ENCODE peak calls at places on chromosomes 5 and 9, in nine cellular contexts. One of them, this sample, is unnamed.

GRCh38 chr9:86816868-86817267 is 130.4 kb downstream of the GAS1 start:
- DNase-seq in activated CD8-positive, alpha-beta memory T cell treated with anti-CD3 and anti-CD28 coated beads for 24 hours: no peak
- DNase-seq in midbrain: no peak
- DNase-seq in mucosa of descending colon: no peak
- DNase-seq in stimulated activated CD4-positive, alpha-beta T cell treated with anti-CD3 and anti-CD28 coated beads, Interleukin-15, amount 100 ng/mL, for 24 hours: no peak
- DNase-seq in NCI-H2171 treated with DMSO at 0.1 percent for 48 hours: no peak
- DNase-seq in stimulated activated CD8-positive, alpha-beta memory T cell treated with anti-CD3 and anti-CD28 coated beads, Interleukin-4, amount 100 ng/mL, for 1 hour: no peak
- DNase-seq in CD8-positive, alpha-beta memory T cell: no peak
- DNase-seq in neural progenitor cell: no peak
- DNase-seq in this sample: no peak

GRCh38 chr9:19371942-19372341 is 8.1 kb downstream of the RPS6 start:
- DNase-seq in activated CD8-positive, alpha-beta memory T cell treated with anti-CD3 and anti-CD28 coated beads for 24 hours: no peak
- DNase-seq in midbrain: no peak
- DNase-seq in mucosa of descending colon: no peak
- DNase-seq in stimulated activated CD4-positive, alpha-beta T cell treated with anti-CD3 and anti-CD28 coated beads, Interleukin-15, amount 100 ng/mL, for 24 hours: no peak
- DNase-seq in NCI-H2171 treated with DMSO at 0.1 percent for 48 hours: peak
- DNase-seq in stimulated activated CD8-positive, alpha-beta memory T cell treated with anti-CD3 and anti-CD28 coated beads, Interleukin-4, amount 100 ng/mL, for 1 hour: no peak
- DNase-seq in CD8-positive, alpha-beta memory T cell: no peak
- DNase-seq in neural progenitor cell: no peak
- DNase-seq in this sample: peak

GRCh38 chr9:98002808-98003207 is 19.7 kb downstream of the ANP32B start:
- DNase-seq in activated CD8-positive, alpha-beta memory T cell treated with anti-CD3 and anti-CD28 coated beads for 24 hours: no peak
- DNase-seq in midbrain: no peak
- DNase-seq in mucosa of descending colon: no peak
- DNase-seq in stimulated activated CD4-positive, alpha-beta T cell treated with anti-CD3 and anti-CD28 coated beads, Interleukin-15, amount 100 ng/mL, for 24 hours: no peak
- DNase-seq in NCI-H2171 treated with DMSO at 0.1 percent for 48 hours: peak
- DNase-seq in stimulated activated CD8-positive, alpha-beta memory T cell treated with anti-CD3 and anti-CD28 coated beads, Interleukin-4, amount 100 ng/mL, for 1 hour: no peak
- DNase-seq in CD8-positive, alpha-beta memory T cell: no peak
- DNase-seq in neural progenitor cell: no peak
- DNase-seq in this sample: no peak

GRCh38 chr5:171937351-171937750 is 69.1 kb downstream of the FBXW11 start:
- DNase-seq in activated CD8-positive, alpha-beta memory T cell treated with anti-CD3 and anti-CD28 coated beads for 24 hours: no peak
- DNase-seq in midbrain: no peak
- DNase-seq in mucosa of descending colon: no peak
- DNase-seq in stimulated activated CD4-positive, alpha-beta T cell treated with anti-CD3 and anti-CD28 coated beads, Interleukin-15, amount 100 ng/mL, for 24 hours: no peak
- DNase-seq in NCI-H2171 treated with DMSO at 0.1 percent for 48 hours: no peak
- DNase-seq in stimulated activated CD8-positive, alpha-beta memory T cell treated with anti-CD3 and anti-CD28 coated beads, Interleukin-4, amount 100 ng/mL, for 1 hour: no peak
- DNase-seq in CD8-positive, alpha-beta memory T cell: no peak
- DNase-seq in neural progenitor cell: no peak
- DNase-seq in this sample: no peak

GRCh38 chr9:99602854-99603253 is 218.8 kb upstream of the NR4A3 start:
- DNase-seq in activated CD8-positive, alpha-beta memory T cell treated with anti-CD3 and anti-CD28 coated beads for 24 hours: no peak
- DNase-seq in midbrain: no peak
- DNase-seq in mucosa of descending colon: no peak
- DNase-seq in stimulated activated CD4-positive, alpha-beta T cell treated with anti-CD3 and anti-CD28 coated beads, Interleukin-15, amount 100 ng/mL, for 24 hours: no peak
- DNase-seq in NCI-H2171 treated with DMSO at 0.1 percent for 48 hours: no peak
- DNase-seq in stimulated activated CD8-positive, alpha-beta memory T cell treated with anti-CD3 and anti-CD28 coated beads, Interleukin-4, amount 100 ng/mL, for 1 hour: no peak
- DNase-seq in CD8-positive, alpha-beta memory T cell: no peak
- DNase-seq in neural progenitor cell: no peak
- DNase-seq in this sample: no peak

GRCh38 chr5:174617910-174618309 is 106.5 kb upstream of the MSX2 start:
- DNase-seq in activated CD8-positive, alpha-beta memory T cell treated with anti-CD3 and anti-CD28 coated beads for 24 hours: no peak
- DNase-seq in midbrain: no peak
- DNase-seq in mucosa of descending colon: no peak
- DNase-seq in stimulated activated CD4-positive, alpha-beta T cell treated with anti-CD3 and anti-CD28 coated beads, Interleukin-15, amount 100 ng/mL, for 24 hours: no peak
- DNase-seq in NCI-H2171 treated with DMSO at 0.1 percent for 48 hours: no peak
- DNase-seq in stimulated activated CD8-positive, alpha-beta memory T cell treated with anti-CD3 and anti-CD28 coated beads, Interleukin-4, amount 100 ng/mL, for 1 hour: no peak
- DNase-seq in CD8-positive, alpha-beta memory T cell: no peak
- DNase-seq in neural progenitor cell: no peak
- DNase-seq in this sample: no peak

GRCh38 chr9:137058651-137059234 is 4.9 kb upstream of the ENTPD2 start:
- DNase-seq in activated CD8-positive, alpha-beta memory T cell treated with anti-CD3 and anti-CD28 coated beads for 24 hours: no peak
- DNase-seq in midbrain: no peak
- DNase-seq in mucosa of descending colon: no peak
- DNase-seq in stimulated activated CD4-positive, alpha-beta T cell treated with anti-CD3 and anti-CD28 coated beads, Interleukin-15, amount 100 ng/mL, for 24 hours: no peak
- DNase-seq in NCI-H2171 treated with DMSO at 0.1 percent for 48 hours: peak
- DNase-seq in stimulated activated CD8-positive, alpha-beta memory T cell treated with anti-CD3 and anti-CD28 coated beads, Interleukin-4, amount 100 ng/mL, for 1 hour: no peak
- DNase-seq in CD8-positive, alpha-beta memory T cell: no peak
- DNase-seq in neural progenitor cell: no peak
- DNase-seq in this sample: no peak

GRCh38 chr9:19939890-19940289 is 151.1 kb upstream of the SLC24A2 start:
- DNase-seq in activated CD8-positive, alpha-beta memory T cell treated with anti-CD3 and anti-CD28 coated beads for 24 hours: no peak
- DNase-seq in midbrain: no peak
- DNase-seq in mucosa of descending colon: no peak
- DNase-seq in stimulated activated CD4-positive, alpha-beta T cell treated with anti-CD3 and anti-CD28 coated beads, Interleukin-15, amount 100 ng/mL, for 24 hours: no peak
- DNase-seq in NCI-H2171 treated with DMSO at 0.1 percent for 48 hours: no peak
- DNase-seq in stimulated activated CD8-positive, alpha-beta memory T cell treated with anti-CD3 and anti-CD28 coated beads, Interleukin-4, amount 100 ng/mL, for 1 hour: no peak
- DNase-seq in CD8-positive, alpha-beta memory T cell: no peak
- DNase-seq in neural progenitor cell: no peak
- DNase-seq in this sample: no peak

GRCh38 chr5:149667084-149667826 is 62.9 kb upstream of the PPARGC1B start:
- DNase-seq in activated CD8-positive, alpha-beta memory T cell treated with anti-CD3 and anti-CD28 coated beads for 24 hours: peak
- DNase-seq in midbrain: no peak
- DNase-seq in mucosa of descending colon: no peak
- DNase-seq in stimulated activated CD4-positive, alpha-beta T cell treated with anti-CD3 and anti-CD28 coated beads, Interleukin-15, amount 100 ng/mL, for 24 hours: peak
- DNase-seq in NCI-H2171 treated with DMSO at 0.1 percent for 48 hours: peak
- DNase-seq in stimulated activated CD8-positive, alpha-beta memory T cell treated with anti-CD3 and anti-CD28 coated beads, Interleukin-4, amount 100 ng/mL, for 1 hour: no peak
- DNase-seq in CD8-positive, alpha-beta memory T cell: no peak
- DNase-seq in neural progenitor cell: peak
- DNase-seq in this sample: peak

GRCh38 chr9:22454021-22454420 is 7.4 kb downstream of the DMRTA1 start:
- DNase-seq in activated CD8-positive, alpha-beta memory T cell treated with anti-CD3 and anti-CD28 coated beads for 24 hours: no peak
- DNase-seq in midbrain: no peak
- DNase-seq in mucosa of descending colon: no peak
- DNase-seq in stimulated activated CD4-positive, alpha-beta T cell treated with anti-CD3 and anti-CD28 coated beads, Interleukin-15, amount 100 ng/mL, for 24 hours: no peak
- DNase-seq in NCI-H2171 treated with DMSO at 0.1 percent for 48 hours: no peak
- DNase-seq in stimulated activated CD8-positive, alpha-beta memory T cell treated with anti-CD3 and anti-CD28 coated beads, Interleukin-4, amount 100 ng/mL, for 1 hour: no peak
- DNase-seq in CD8-positive, alpha-beta memory T cell: no peak
- DNase-seq in neural progenitor cell: no peak
- DNase-seq in this sample: no peak

GRCh38 chr9:108150736-108151135 is 661.2 kb upstream of the KLF4 start:
- DNase-seq in activated CD8-positive, alpha-beta memory T cell treated with anti-CD3 and anti-CD28 coated beads for 24 hours: no peak
- DNase-seq in midbrain: no peak
- DNase-seq in mucosa of descending colon: no peak
- DNase-seq in stimulated activated CD4-positive, alpha-beta T cell treated with anti-CD3 and anti-CD28 coated beads, Interleukin-15, amount 100 ng/mL, for 24 hours: no peak
- DNase-seq in NCI-H2171 treated with DMSO at 0.1 percent for 48 hours: no peak
- DNase-seq in stimulated activated CD8-positive, alpha-beta memory T cell treated with anti-CD3 and anti-CD28 coated beads, Interleukin-4, amount 100 ng/mL, for 1 hour: no peak
- DNase-seq in CD8-positive, alpha-beta memory T cell: no peak
- DNase-seq in neural progenitor cell: no peak
- DNase-seq in this sample: no peak

GRCh38 chr5:73186976-73187375 is 14.0 kb downstream of the TMEM174 start:
- DNase-seq in activated CD8-positive, alpha-beta memory T cell treated with anti-CD3 and anti-CD28 coated beads for 24 hours: no peak
- DNase-seq in midbrain: no peak
- DNase-seq in mucosa of descending colon: no peak
- DNase-seq in stimulated activated CD4-positive, alpha-beta T cell treated with anti-CD3 and anti-CD28 coated beads, Interleukin-15, amount 100 ng/mL, for 24 hours: no peak
- DNase-seq in NCI-H2171 treated with DMSO at 0.1 percent for 48 hours: no peak
- DNase-seq in stimulated activated CD8-positive, alpha-beta memory T cell treated with anti-CD3 and anti-CD28 coated beads, Interleukin-4, amount 100 ng/mL, for 1 hour: no peak
- DNase-seq in CD8-positive, alpha-beta memory T cell: no peak
- DNase-seq in neural progenitor cell: no peak
- DNase-seq in this sample: no peak

GRCh38 chr5:181217111-181217804 is 5.8 kb upstream of the TRIM41 start:
- DNase-seq in activated CD8-positive, alpha-beta memory T cell treated with anti-CD3 and anti-CD28 coated beads for 24 hours: peak
- DNase-seq in midbrain: no peak
- DNase-seq in mucosa of descending colon: peak
- DNase-seq in stimulated activated CD4-positive, alpha-beta T cell treated with anti-CD3 and anti-CD28 coated beads, Interleukin-15, amount 100 ng/mL, for 24 hours: peak
- DNase-seq in NCI-H2171 treated with DMSO at 0.1 percent for 48 hours: no peak
- DNase-seq in stimulated activated CD8-positive, alpha-beta memory T cell treated with anti-CD3 and anti-CD28 coated beads, Interleukin-4, amount 100 ng/mL, for 1 hour: no peak
- DNase-seq in CD8-positive, alpha-beta memory T cell: peak
- DNase-seq in neural progenitor cell: peak
- DNase-seq in this sample: no peak

GRCh38 chr5:54361683-54362411 is 51.5 kb upstream of the ARL15 start:
- DNase-seq in activated CD8-positive, alpha-beta memory T cell treated with anti-CD3 and anti-CD28 coated beads for 24 hours: no peak
- DNase-seq in midbrain: no peak
- DNase-seq in mucosa of descending colon: peak
- DNase-seq in stimulated activated CD4-positive, alpha-beta T cell treated with anti-CD3 and anti-CD28 coated beads, Interleukin-15, amount 100 ng/mL, for 24 hours: no peak
- DNase-seq in NCI-H2171 treated with DMSO at 0.1 percent for 48 hours: no peak
- DNase-seq in stimulated activated CD8-positive, alpha-beta memory T cell treated with anti-CD3 and anti-CD28 coated beads, Interleukin-4, amount 100 ng/mL, for 1 hour: no peak
- DNase-seq in CD8-positive, alpha-beta memory T cell: no peak
- DNase-seq in neural progenitor cell: no peak
- DNase-seq in this sample: no peak

GRCh38 chr9:124778575-124779367 is 1.8 kb downstream of the OLFML2A start:
- DNase-seq in activated CD8-positive, alpha-beta memory T cell treated with anti-CD3 and anti-CD28 coated beads for 24 hours: peak
- DNase-seq in midbrain: no peak
- DNase-seq in mucosa of descending colon: no peak
- DNase-seq in stimulated activated CD4-positive, alpha-beta T cell treated with anti-CD3 and anti-CD28 coated beads, Interleukin-15, amount 100 ng/mL, for 24 hours: no peak
- DNase-seq in NCI-H2171 treated with DMSO at 0.1 percent for 48 hours: no peak
- DNase-seq in stimulated activated CD8-positive, alpha-beta memory T cell treated with anti-CD3 and anti-CD28 coated beads, Interleukin-4, amount 100 ng/mL, for 1 hour: no peak
- DNase-seq in CD8-positive, alpha-beta memory T cell: no peak
- DNase-seq in neural progenitor cell: no peak
- DNase-seq in this sample: no peak

GRCh38 chr5:5409151-5409810 is 13.2 kb upstream of the ICE1 start:
- DNase-seq in activated CD8-positive, alpha-beta memory T cell treated with anti-CD3 and anti-CD28 coated beads for 24 hours: no peak
- DNase-seq in midbrain: no peak
- DNase-seq in mucosa of descending colon: no peak
- DNase-seq in stimulated activated CD4-positive, alpha-beta T cell treated with anti-CD3 and anti-CD28 coated beads, Interleukin-15, amount 100 ng/mL, for 24 hours: peak
- DNase-seq in NCI-H2171 treated with DMSO at 0.1 percent for 48 hours: no peak
- DNase-seq in stimulated activated CD8-positive, alpha-beta memory T cell treated with anti-CD3 and anti-CD28 coated beads, Interleukin-4, amount 100 ng/mL, for 1 hour: no peak
- DNase-seq in CD8-positive, alpha-beta memory T cell: no peak
- DNase-seq in neural progenitor cell: peak
- DNase-seq in this sample: peak

GRCh38 chr9:114769664-114770063 is 36.2 kb downstream of the TNFSF15 start:
- DNase-seq in activated CD8-positive, alpha-beta memory T cell treated with anti-CD3 and anti-CD28 coated beads for 24 hours: no peak
- DNase-seq in midbrain: no peak
- DNase-seq in mucosa of descending colon: no peak
- DNase-seq in stimulated activated CD4-positive, alpha-beta T cell treated with anti-CD3 and anti-CD28 coated beads, Interleukin-15, amount 100 ng/mL, for 24 hours: no peak
- DNase-seq in NCI-H2171 treated with DMSO at 0.1 percent for 48 hours: no peak
- DNase-seq in stimulated activated CD8-positive, alpha-beta memory T cell treated with anti-CD3 and anti-CD28 coated beads, Interleukin-4, amount 100 ng/mL, for 1 hour: no peak
- DNase-seq in CD8-positive, alpha-beta memory T cell: no peak
- DNase-seq in neural progenitor cell: no peak
- DNase-seq in this sample: no peak

GRCh38 chr5:134527961-134528424 is 2.5 kb downstream of the JADE2 start:
- DNase-seq in activated CD8-positive, alpha-beta memory T cell treated with anti-CD3 and anti-CD28 coated beads for 24 hours: no peak
- DNase-seq in midbrain: no peak
- DNase-seq in mucosa of descending colon: no peak
- DNase-seq in stimulated activated CD4-positive, alpha-beta T cell treated with anti-CD3 and anti-CD28 coated beads, Interleukin-15, amount 100 ng/mL, for 24 hours: no peak
- DNase-seq in NCI-H2171 treated with DMSO at 0.1 percent for 48 hours: no peak
- DNase-seq in stimulated activated CD8-positive, alpha-beta memory T cell treated with anti-CD3 and anti-CD28 coated beads, Interleukin-4, amount 100 ng/mL, for 1 hour: no peak
- DNase-seq in CD8-positive, alpha-beta memory T cell: no peak
- DNase-seq in neural progenitor cell: no peak
- DNase-seq in this sample: no peak

GRCh38 chr5:174491265-174491664 is 233.1 kb upstream of the MSX2 start:
- DNase-seq in activated CD8-positive, alpha-beta memory T cell treated with anti-CD3 and anti-CD28 coated beads for 24 hours: no peak
- DNase-seq in midbrain: no peak
- DNase-seq in mucosa of descending colon: no peak
- DNase-seq in stimulated activated CD4-positive, alpha-beta T cell treated with anti-CD3 and anti-CD28 coated beads, Interleukin-15, amount 100 ng/mL, for 24 hours: no peak
- DNase-seq in NCI-H2171 treated with DMSO at 0.1 percent for 48 hours: no peak
- DNase-seq in stimulated activated CD8-positive, alpha-beta memory T cell treated with anti-CD3 and anti-CD28 coated beads, Interleukin-4, amount 100 ng/mL, for 1 hour: no peak
- DNase-seq in CD8-positive, alpha-beta memory T cell: no peak
- DNase-seq in neural progenitor cell: no peak
- DNase-seq in this sample: no peak

GRCh38 chr5:83306572-83307241 is 164.8 kb upstream of the VCAN start:
- DNase-seq in activated CD8-positive, alpha-beta memory T cell treated with anti-CD3 and anti-CD28 coated beads for 24 hours: no peak
- DNase-seq in midbrain: peak
- DNase-seq in mucosa of descending colon: no peak
- DNase-seq in stimulated activated CD4-positive, alpha-beta T cell treated with anti-CD3 and anti-CD28 coated beads, Interleukin-15, amount 100 ng/mL, for 24 hours: peak
- DNase-seq in NCI-H2171 treated with DMSO at 0.1 percent for 48 hours: no peak
- DNase-seq in stimulated activated CD8-positive, alpha-beta memory T cell treated with anti-CD3 and anti-CD28 coated beads, Interleukin-4, amount 100 ng/mL, for 1 hour: no peak
- DNase-seq in CD8-positive, alpha-beta memory T cell: no peak
- DNase-seq in neural progenitor cell: no peak
- DNase-seq in this sample: no peak

GRCh38 chr5:69415584-69415958 is 655 bp downstream of the MARVELD2 start:
- DNase-seq in activated CD8-positive, alpha-beta memory T cell treated with anti-CD3 and anti-CD28 coated beads for 24 hours: no peak
- DNase-seq in midbrain: no peak
- DNase-seq in mucosa of descending colon: peak
- DNase-seq in stimulated activated CD4-positive, alpha-beta T cell treated with anti-CD3 and anti-CD28 coated beads, Interleukin-15, amount 100 ng/mL, for 24 hours: no peak
- DNase-seq in NCI-H2171 treated with DMSO at 0.1 percent for 48 hours: no peak
- DNase-seq in stimulated activated CD8-positive, alpha-beta memory T cell treated with anti-CD3 and anti-CD28 coated beads, Interleukin-4, amount 100 ng/mL, for 1 hour: no peak
- DNase-seq in CD8-positive, alpha-beta memory T cell: no peak
- DNase-seq in neural progenitor cell: peak
- DNase-seq in this sample: no peak

GRCh38 chr9:130927995-130928900 is 10.8 kb downstream of the FIBCD1 start:
- DNase-seq in activated CD8-positive, alpha-beta memory T cell treated with anti-CD3 and anti-CD28 coated beads for 24 hours: no peak
- DNase-seq in midbrain: no peak
- DNase-seq in mucosa of descending colon: no peak
- DNase-seq in stimulated activated CD4-positive, alpha-beta T cell treated with anti-CD3 and anti-CD28 coated beads, Interleukin-15, amount 100 ng/mL, for 24 hours: no peak
- DNase-seq in NCI-H2171 treated with DMSO at 0.1 percent for 48 hours: peak
- DNase-seq in stimulated activated CD8-positive, alpha-beta memory T cell treated with anti-CD3 and anti-CD28 coated beads, Interleukin-4, amount 100 ng/mL, for 1 hour: no peak
- DNase-seq in CD8-positive, alpha-beta memory T cell: no peak
- DNase-seq in neural progenitor cell: no peak
- DNase-seq in this sample: no peak

GRCh38 chr9:127869310-127870152 is 7.9 kb downstream of the AK1 start:
- DNase-seq in activated CD8-positive, alpha-beta memory T cell treated with anti-CD3 and anti-CD28 coated beads for 24 hours: peak
- DNase-seq in midbrain: peak
- DNase-seq in mucosa of descending colon: peak
- DNase-seq in stimulated activated CD4-positive, alpha-beta T cell treated with anti-CD3 and anti-CD28 coated beads, Interleukin-15, amount 100 ng/mL, for 24 hours: peak
- DNase-seq in NCI-H2171 treated with DMSO at 0.1 percent for 48 hours: peak
- DNase-seq in stimulated activated CD8-positive, alpha-beta memory T cell treated with anti-CD3 and anti-CD28 coated beads, Interleukin-4, amount 100 ng/mL, for 1 hour: peak
- DNase-seq in CD8-positive, alpha-beta memory T cell: peak
- DNase-seq in neural progenitor cell: peak
- DNase-seq in this sample: peak

GRCh38 chr9:86557063-86557766 is 203.0 kb upstream of the TUT7 start:
- DNase-seq in activated CD8-positive, alpha-beta memory T cell treated with anti-CD3 and anti-CD28 coated beads for 24 hours: no peak
- DNase-seq in midbrain: no peak
- DNase-seq in mucosa of descending colon: no peak
- DNase-seq in stimulated activated CD4-positive, alpha-beta T cell treated with anti-CD3 and anti-CD28 coated beads, Interleukin-15, amount 100 ng/mL, for 24 hours: no peak
- DNase-seq in NCI-H2171 treated with DMSO at 0.1 percent for 48 hours: no peak
- DNase-seq in stimulated activated CD8-positive, alpha-beta memory T cell treated with anti-CD3 and anti-CD28 coated beads, Interleukin-4, amount 100 ng/mL, for 1 hour: no peak
- DNase-seq in CD8-positive, alpha-beta memory T cell: no peak
- DNase-seq in neural progenitor cell: peak
- DNase-seq in this sample: no peak

GRCh38 chr9:97907632-97908031 is 14.7 kb downstream of the TRMO start:
- DNase-seq in activated CD8-positive, alpha-beta memory T cell treated with anti-CD3 and anti-CD28 coated beads for 24 hours: no peak
- DNase-seq in midbrain: no peak
- DNase-seq in mucosa of descending colon: no peak
- DNase-seq in stimulated activated CD4-positive, alpha-beta T cell treated with anti-CD3 and anti-CD28 coated beads, Interleukin-15, amount 100 ng/mL, for 24 hours: no peak
- DNase-seq in NCI-H2171 treated with DMSO at 0.1 percent for 48 hours: no peak
- DNase-seq in stimulated activated CD8-positive, alpha-beta memory T cell treated with anti-CD3 and anti-CD28 coated beads, Interleukin-4, amount 100 ng/mL, for 1 hour: no peak
- DNase-seq in CD8-positive, alpha-beta memory T cell: no peak
- DNase-seq in neural progenitor cell: no peak
- DNase-seq in this sample: no peak

GRCh38 chr9:126986506-126986951 is 71.9 kb downstream of the RALGPS1 start:
- DNase-seq in activated CD8-positive, alpha-beta memory T cell treated with anti-CD3 and anti-CD28 coated beads for 24 hours: no peak
- DNase-seq in midbrain: no peak
- DNase-seq in mucosa of descending colon: no peak
- DNase-seq in stimulated activated CD4-positive, alpha-beta T cell treated with anti-CD3 and anti-CD28 coated beads, Interleukin-15, amount 100 ng/mL, for 24 hours: peak
- DNase-seq in NCI-H2171 treated with DMSO at 0.1 percent for 48 hours: no peak
- DNase-seq in stimulated activated CD8-positive, alpha-beta memory T cell treated with anti-CD3 and anti-CD28 coated beads, Interleukin-4, amount 100 ng/mL, for 1 hour: no peak
- DNase-seq in CD8-positive, alpha-beta memory T cell: no peak
- DNase-seq in neural progenitor cell: no peak
- DNase-seq in this sample: no peak

GRCh38 chr5:176816791-176817272 is 6.5 kb downstream of the UNC5A start:
- DNase-seq in activated CD8-positive, alpha-beta memory T cell treated with anti-CD3 and anti-CD28 coated beads for 24 hours: no peak
- DNase-seq in midbrain: no peak
- DNase-seq in mucosa of descending colon: no peak
- DNase-seq in stimulated activated CD4-positive, alpha-beta T cell treated with anti-CD3 and anti-CD28 coated beads, Interleukin-15, amount 100 ng/mL, for 24 hours: no peak
- DNase-seq in NCI-H2171 treated with DMSO at 0.1 percent for 48 hours: peak
- DNase-seq in stimulated activated CD8-positive, alpha-beta memory T cell treated with anti-CD3 and anti-CD28 coated beads, Interleukin-4, amount 100 ng/mL, for 1 hour: no peak
- DNase-seq in CD8-positive, alpha-beta memory T cell: no peak
- DNase-seq in neural progenitor cell: peak
- DNase-seq in this sample: no peak

GRCh38 chr5:63959177-63959982 is 2.9 kb downstream of the HTR1A start:
- DNase-seq in activated CD8-positive, alpha-beta memory T cell treated with anti-CD3 and anti-CD28 coated beads for 24 hours: no peak
- DNase-seq in midbrain: peak
- DNase-seq in mucosa of descending colon: no peak
- DNase-seq in stimulated activated CD4-positive, alpha-beta T cell treated with anti-CD3 and anti-CD28 coated beads, Interleukin-15, amount 100 ng/mL, for 24 hours: no peak
- DNase-seq in NCI-H2171 treated with DMSO at 0.1 percent for 48 hours: peak
- DNase-seq in stimulated activated CD8-positive, alpha-beta memory T cell treated with anti-CD3 and anti-CD28 coated beads, Interleukin-4, amount 100 ng/mL, for 1 hour: no peak
- DNase-seq in CD8-positive, alpha-beta memory T cell: no peak
- DNase-seq in neural progenitor cell: peak
- DNase-seq in this sample: no peak

GRCh38 chr5:177354716-177355115 is 3.0 kb upstream of the RGS14 start:
- DNase-seq in activated CD8-positive, alpha-beta memory T cell treated with anti-CD3 and anti-CD28 coated beads for 24 hours: no peak
- DNase-seq in midbrain: no peak
- DNase-seq in mucosa of descending colon: no peak
- DNase-seq in stimulated activated CD4-positive, alpha-beta T cell treated with anti-CD3 and anti-CD28 coated beads, Interleukin-15, amount 100 ng/mL, for 24 hours: no peak
- DNase-seq in NCI-H2171 treated with DMSO at 0.1 percent for 48 hours: no peak
- DNase-seq in stimulated activated CD8-positive, alpha-beta memory T cell treated with anti-CD3 and anti-CD28 coated beads, Interleukin-4, amount 100 ng/mL, for 1 hour: no peak
- DNase-seq in CD8-positive, alpha-beta memory T cell: no peak
- DNase-seq in neural progenitor cell: no peak
- DNase-seq in this sample: no peak

GRCh38 chr9:76759726-76760125 is 4.5 kb upstream of the PCA3 start:
- DNase-seq in activated CD8-positive, alpha-beta memory T cell treated with anti-CD3 and anti-CD28 coated beads for 24 hours: no peak
- DNase-seq in midbrain: no peak
- DNase-seq in mucosa of descending colon: peak
- DNase-seq in stimulated activated CD4-positive, alpha-beta T cell treated with anti-CD3 and anti-CD28 coated beads, Interleukin-15, amount 100 ng/mL, for 24 hours: no peak
- DNase-seq in NCI-H2171 treated with DMSO at 0.1 percent for 48 hours: no peak
- DNase-seq in stimulated activated CD8-positive, alpha-beta memory T cell treated with anti-CD3 and anti-CD28 coated beads, Interleukin-4, amount 100 ng/mL, for 1 hour: no peak
- DNase-seq in CD8-positive, alpha-beta memory T cell: no peak
- DNase-seq in neural progenitor cell: no peak
- DNase-seq in this sample: no peak

GRCh38 chr5:101942321-101942882 is 353.7 kb downstream of the SLCO4C1 start:
- DNase-seq in activated CD8-positive, alpha-beta memory T cell treated with anti-CD3 and anti-CD28 coated beads for 24 hours: no peak
- DNase-seq in midbrain: peak
- DNase-seq in mucosa of descending colon: no peak
- DNase-seq in stimulated activated CD4-positive, alpha-beta T cell treated with anti-CD3 and anti-CD28 coated beads, Interleukin-15, amount 100 ng/mL, for 24 hours: no peak
- DNase-seq in NCI-H2171 treated with DMSO at 0.1 percent for 48 hours: peak
- DNase-seq in stimulated activated CD8-positive, alpha-beta memory T cell treated with anti-CD3 and anti-CD28 coated beads, Interleukin-4, amount 100 ng/mL, for 1 hour: no peak
- DNase-seq in CD8-positive, alpha-beta memory T cell: no peak
- DNase-seq in neural progenitor cell: peak
- DNase-seq in this sample: peak

This sample was measured in erythroblast.